ENCODE peak calls at places on chromosomes 5 and 9, in seven cellular contexts. One of them, this sample, is unnamed.

GRCh38 chr5:54959673-54960418 is 25.5 kb downstream of the ESM1 start:
- DNase-seq in fibroblast of the conjunctiva: no peak
- DNase-seq in T-helper 2 cell: no peak
- DNase-seq in EH: no peak
- DNase-seq in astrocyte: no peak
- DNase-seq in CD8-positive, alpha-beta T cell: no peak
- DNase-seq in occipital lobe: no peak
- DNase-seq in this sample: no peak

GRCh38 chr5:60295423-60295822 is 401.9 kb upstream of the PDE4D start:
- DNase-seq in fibroblast of the conjunctiva: no peak
- DNase-seq in T-helper 2 cell: no peak
- DNase-seq in EH: peak
- DNase-seq in astrocyte: peak
- DNase-seq in CD8-positive, alpha-beta T cell: no peak
- DNase-seq in occipital lobe: no peak
- DNase-seq in this sample: peak

GRCh38 chr5:63603996-63604395 is 358.2 kb downstream of the HTR1A start:
- DNase-seq in fibroblast of the conjunctiva: no peak
- DNase-seq in T-helper 2 cell: no peak
- DNase-seq in EH: no peak
- DNase-seq in astrocyte: no peak
- DNase-seq in CD8-positive, alpha-beta T cell: no peak
- DNase-seq in occipital lobe: no peak
- DNase-seq in this sample: no peak

GRCh38 chr5:180313677-180314076 is 21.8 kb upstream of the MAPK9 start:
- DNase-seq in fibroblast of the conjunctiva: no peak
- DNase-seq in T-helper 2 cell: peak
- DNase-seq in EH: no peak
- DNase-seq in astrocyte: no peak
- DNase-seq in CD8-positive, alpha-beta T cell: no peak
- DNase-seq in occipital lobe: no peak
- DNase-seq in this sample: peak

GRCh38 chr5:33309076-33309475 is 131.7 kb upstream of the TARS1 start:
- DNase-seq in fibroblast of the conjunctiva: no peak
- DNase-seq in T-helper 2 cell: no peak
- DNase-seq in EH: peak
- DNase-seq in astrocyte: no peak
- DNase-seq in CD8-positive, alpha-beta T cell: no peak
- DNase-seq in occipital lobe: no peak
- DNase-seq in this sample: peak

GRCh38 chr5:73201547-73202513 is 28.8 kb downstream of the TMEM174 start:
- DNase-seq in fibroblast of the conjunctiva: peak
- DNase-seq in T-helper 2 cell: peak
- DNase-seq in EH: peak
- DNase-seq in astrocyte: peak
- DNase-seq in CD8-positive, alpha-beta T cell: peak
- DNase-seq in occipital lobe: no peak
- DNase-seq in this sample: peak

GRCh38 chr5:43711496-43711895 is 108.5 kb downstream of the NNT start:
- DNase-seq in fibroblast of the conjunctiva: no peak
- DNase-seq in T-helper 2 cell: no peak
- DNase-seq in EH: peak
- DNase-seq in astrocyte: peak
- DNase-seq in CD8-positive, alpha-beta T cell: no peak
- DNase-seq in occipital lobe: no peak
- DNase-seq in this sample: no peak

GRCh38 chr9:114988962-114989599 is 58.7 kb upstream of the TNFSF8 start:
- DNase-seq in fibroblast of the conjunctiva: no peak
- DNase-seq in T-helper 2 cell: no peak
- DNase-seq in EH: peak
- DNase-seq in astrocyte: no peak
- DNase-seq in CD8-positive, alpha-beta T cell: no peak
- DNase-seq in occipital lobe: no peak
- DNase-seq in this sample: no peak

GRCh38 chr9:35820076-35820475 is 5.2 kb upstream of the HINT2 start:
- DNase-seq in fibroblast of the conjunctiva: no peak
- DNase-seq in T-helper 2 cell: no peak
- DNase-seq in EH: peak
- DNase-seq in astrocyte: peak
- DNase-seq in CD8-positive, alpha-beta T cell: no peak
- DNase-seq in occipital lobe: no peak
- DNase-seq in this sample: no peak

GRCh38 chr5:62268239-62268638 is 37.8 kb upstream of the KIF2A start:
- DNase-seq in fibroblast of the conjunctiva: no peak
- DNase-seq in T-helper 2 cell: no peak
- DNase-seq in EH: no peak
- DNase-seq in astrocyte: peak
- DNase-seq in CD8-positive, alpha-beta T cell: no peak
- DNase-seq in occipital lobe: no peak
- DNase-seq in this sample: peak

GRCh38 chr9:21653091-21653490 is 149.3 kb upstream of the MTAP start:
- DNase-seq in fibroblast of the conjunctiva: no peak
- DNase-seq in T-helper 2 cell: no peak
- DNase-seq in EH: peak
- DNase-seq in astrocyte: peak
- DNase-seq in CD8-positive, alpha-beta T cell: no peak
- DNase-seq in occipital lobe: no peak
- DNase-seq in this sample: no peak

GRCh38 chr9:80842976-80843506 is 846.3 kb downstream of the TLE1 start:
- DNase-seq in fibroblast of the conjunctiva: no peak
- DNase-seq in T-helper 2 cell: no peak
- DNase-seq in EH: no peak
- DNase-seq in astrocyte: no peak
- DNase-seq in CD8-positive, alpha-beta T cell: no peak
- DNase-seq in occipital lobe: no peak
- DNase-seq in this sample: no peak

GRCh38 chr5:65213921-65214525 is 267.7 kb downstream of the ADAMTS6 start:
- DNase-seq in fibroblast of the conjunctiva: no peak
- DNase-seq in T-helper 2 cell: no peak
- DNase-seq in EH: peak
- DNase-seq in astrocyte: no peak
- DNase-seq in CD8-positive, alpha-beta T cell: no peak
- DNase-seq in occipital lobe: no peak
- DNase-seq in this sample: no peak

GRCh38 chr5:176178789-176179188 is 59.4 kb upstream of the SIMC1 start:
- DNase-seq in fibroblast of the conjunctiva: no peak
- DNase-seq in T-helper 2 cell: no peak
- DNase-seq in EH: no peak
- DNase-seq in astrocyte: no peak
- DNase-seq in CD8-positive, alpha-beta T cell: no peak
- DNase-seq in occipital lobe: no peak
- DNase-seq in this sample: no peak

This sample was measured in mucosa of descending colon.